ENCODE peak calls at places on chromosomes 6 and 20, in five cellular contexts. One of them, this sample, is unnamed.

GRCh38 chr6:13272131-13273046 is 55.9 kb downstream of the TBC1D7 start:
- DNase-seq in activated CD4-positive, CD25-positive, alpha-beta regulatory T cell treated with anti-CD3 and anti-CD28 coated beads, Interleukin-2, amount 50 U/mL, for 72 hours: no peak
- DNase-seq in foreskin fibroblast: no peak
- DNase-seq in stimulated activated CD4-positive, alpha-beta T cell treated with anti-CD3 and anti-CD28 coated beads, Interleukin-12 subunit alpha, Interleukin-12 subunit beta, amount 100 ng/mL, for 24 hours: no peak
- DNase-seq in IMR-90: no peak
- DNase-seq in this sample: peak

GRCh38 chr6:115753446-115753845 is 307.2 kb downstream of the FRK start:
- DNase-seq in activated CD4-positive, CD25-positive, alpha-beta regulatory T cell treated with anti-CD3 and anti-CD28 coated beads, Interleukin-2, amount 50 U/mL, for 72 hours: no peak
- DNase-seq in foreskin fibroblast: peak
- DNase-seq in IMR-90: no peak
- DNase-seq in stimulated activated CD4-positive, alpha-beta T cell treated with anti-CD3 and anti-CD28 coated beads, Interleukin-12 subunit alpha, Interleukin-12 subunit beta, amount 100 ng/mL, for 24 hours: no peak
- DNase-seq in this sample: no peak

GRCh38 chr6:75282706-75283105 is 1.9 kb downstream of the TMEM30A start:
- DNase-seq in foreskin fibroblast: no peak
- DNase-seq in activated CD4-positive, CD25-positive, alpha-beta regulatory T cell treated with anti-CD3 and anti-CD28 coated beads, Interleukin-2, amount 50 U/mL, for 72 hours: no peak
- DNase-seq in stimulated activated CD4-positive, alpha-beta T cell treated with anti-CD3 and anti-CD28 coated beads, Interleukin-12 subunit alpha, Interleukin-12 subunit beta, amount 100 ng/mL, for 24 hours: no peak
- DNase-seq in IMR-90: no peak
- DNase-seq in this sample: no peak

GRCh38 chr6:150185697-150186096 is 42.9 kb downstream of the PPP1R14C start:
- DNase-seq in IMR-90: no peak
- DNase-seq in foreskin fibroblast: no peak
- DNase-seq in activated CD4-positive, CD25-positive, alpha-beta regulatory T cell treated with anti-CD3 and anti-CD28 coated beads, Interleukin-2, amount 50 U/mL, for 72 hours: no peak
- DNase-seq in stimulated activated CD4-positive, alpha-beta T cell treated with anti-CD3 and anti-CD28 coated beads, Interleukin-12 subunit alpha, Interleukin-12 subunit beta, amount 100 ng/mL, for 24 hours: no peak
- DNase-seq in this sample: no peak

GRCh38 chr6:25312703-25313102 is 33.5 kb downstream of the CARMIL1 start:
- DNase-seq in IMR-90: peak
- DNase-seq in foreskin fibroblast: peak
- DNase-seq in stimulated activated CD4-positive, alpha-beta T cell treated with anti-CD3 and anti-CD28 coated beads, Interleukin-12 subunit alpha, Interleukin-12 subunit beta, amount 100 ng/mL, for 24 hours: no peak
- DNase-seq in activated CD4-positive, CD25-positive, alpha-beta regulatory T cell treated with anti-CD3 and anti-CD28 coated beads, Interleukin-2, amount 50 U/mL, for 72 hours: no peak
- DNase-seq in this sample: no peak

GRCh38 chr6:47321582-47321981 is 11.9 kb upstream of the TNFRSF21 start:
- DNase-seq in IMR-90: no peak
- DNase-seq in activated CD4-positive, CD25-positive, alpha-beta regulatory T cell treated with anti-CD3 and anti-CD28 coated beads, Interleukin-2, amount 50 U/mL, for 72 hours: no peak
- DNase-seq in stimulated activated CD4-positive, alpha-beta T cell treated with anti-CD3 and anti-CD28 coated beads, Interleukin-12 subunit alpha, Interleukin-12 subunit beta, amount 100 ng/mL, for 24 hours: no peak
- DNase-seq in foreskin fibroblast: no peak
- DNase-seq in this sample: no peak

GRCh38 chr6:97557355-97557754 is 274.3 kb upstream of the MMS22L start:
- DNase-seq in IMR-90: no peak
- DNase-seq in activated CD4-positive, CD25-positive, alpha-beta regulatory T cell treated with anti-CD3 and anti-CD28 coated beads, Interleukin-2, amount 50 U/mL, for 72 hours: no peak
- DNase-seq in foreskin fibroblast: no peak
- DNase-seq in stimulated activated CD4-positive, alpha-beta T cell treated with anti-CD3 and anti-CD28 coated beads, Interleukin-12 subunit alpha, Interleukin-12 subunit beta, amount 100 ng/mL, for 24 hours: no peak
- DNase-seq in this sample: no peak

GRCh38 chr20:40525356-40525755 is 163.7 kb downstream of the MAFB start:
- DNase-seq in activated CD4-positive, CD25-positive, alpha-beta regulatory T cell treated with anti-CD3 and anti-CD28 coated beads, Interleukin-2, amount 50 U/mL, for 72 hours: no peak
- DNase-seq in foreskin fibroblast: peak
- DNase-seq in stimulated activated CD4-positive, alpha-beta T cell treated with anti-CD3 and anti-CD28 coated beads, Interleukin-12 subunit alpha, Interleukin-12 subunit beta, amount 100 ng/mL, for 24 hours: no peak
- DNase-seq in IMR-90: peak
- DNase-seq in this sample: no peak

GRCh38 chr20:2387580-2387979 is 6.9 kb downstream of the TGM6 start:
- DNase-seq in activated CD4-positive, CD25-positive, alpha-beta regulatory T cell treated with anti-CD3 and anti-CD28 coated beads, Interleukin-2, amount 50 U/mL, for 72 hours: no peak
- DNase-seq in foreskin fibroblast: no peak
- DNase-seq in IMR-90: no peak
- DNase-seq in stimulated activated CD4-positive, alpha-beta T cell treated with anti-CD3 and anti-CD28 coated beads, Interleukin-12 subunit alpha, Interleukin-12 subunit beta, amount 100 ng/mL, for 24 hours: no peak
- DNase-seq in this sample: no peak

This sample was measured in MM.1S.